ENCODE peak calls at places on chromosomes 1 and 21, in five cellular contexts. One of them, this sample, is unnamed.

GRCh38 chr1:96416111-96416595 is 305.4 kb upstream of the PTBP2 start:
- DNase-seq in activated CD4-positive, alpha-beta T cell treated with anti-CD3 and anti-CD28 coated beads, Interleukin-2, amount 10 ng/mL, durations not matched to agents 7 days and 5 days: no peak
- DNase-seq in anterior cingulate cortex: no peak
- DNase-seq in SK-N-SH: peak
- DNase-seq in NCI-H2081 treated with DMSO at 0.1 percent for 48 hours: no peak
- DNase-seq in this sample: no peak

GRCh38 chr21:16993416-16994044 is 519.3 kb upstream of the CXADR start:
- DNase-seq in SK-N-SH: no peak
- DNase-seq in anterior cingulate cortex: no peak
- DNase-seq in activated CD4-positive, alpha-beta T cell treated with anti-CD3 and anti-CD28 coated beads, Interleukin-2, amount 10 ng/mL, durations not matched to agents 7 days and 5 days: no peak
- DNase-seq in NCI-H2081 treated with DMSO at 0.1 percent for 48 hours: no peak
- DNase-seq in this sample: no peak

GRCh38 chr1:121538943-121539575 is 354.3 kb downstream of the SRGAP2C start:
- DNase-seq in anterior cingulate cortex: no peak
- DNase-seq in activated CD4-positive, alpha-beta T cell treated with anti-CD3 and anti-CD28 coated beads, Interleukin-2, amount 10 ng/mL, durations not matched to agents 7 days and 5 days: no peak
- DNase-seq in NCI-H2081 treated with DMSO at 0.1 percent for 48 hours: no peak
- DNase-seq in SK-N-SH: no peak
- DNase-seq in this sample: no peak

GRCh38 chr1:112807999-112808398 is 92.9 kb upstream of the PPM1J start:
- DNase-seq in NCI-H2081 treated with DMSO at 0.1 percent for 48 hours: no peak
- DNase-seq in activated CD4-positive, alpha-beta T cell treated with anti-CD3 and anti-CD28 coated beads, Interleukin-2, amount 10 ng/mL, durations not matched to agents 7 days and 5 days: no peak
- DNase-seq in anterior cingulate cortex: no peak
- DNase-seq in SK-N-SH: no peak
- DNase-seq in this sample: no peak

GRCh38 chr1:234782057-234782800 is 172.3 kb upstream of the IRF2BP2 start:
- DNase-seq in anterior cingulate cortex: no peak
- DNase-seq in activated CD4-positive, alpha-beta T cell treated with anti-CD3 and anti-CD28 coated beads, Interleukin-2, amount 10 ng/mL, durations not matched to agents 7 days and 5 days: no peak
- DNase-seq in SK-N-SH: no peak
- DNase-seq in NCI-H2081 treated with DMSO at 0.1 percent for 48 hours: no peak
- DNase-seq in this sample: no peak

GRCh38 chr1:175783126-175783722 is 39.8 kb upstream of the TNR start:
- DNase-seq in SK-N-SH: no peak
- DNase-seq in anterior cingulate cortex: no peak
- DNase-seq in NCI-H2081 treated with DMSO at 0.1 percent for 48 hours: no peak
- DNase-seq in activated CD4-positive, alpha-beta T cell treated with anti-CD3 and anti-CD28 coated beads, Interleukin-2, amount 10 ng/mL, durations not matched to agents 7 days and 5 days: no peak
- DNase-seq in this sample: no peak

GRCh38 chr1:215581896-215582295 is 14.8 kb downstream of the KCTD3 start:
- DNase-seq in activated CD4-positive, alpha-beta T cell treated with anti-CD3 and anti-CD28 coated beads, Interleukin-2, amount 10 ng/mL, durations not matched to agents 7 days and 5 days: no peak
- DNase-seq in SK-N-SH: no peak
- DNase-seq in NCI-H2081 treated with DMSO at 0.1 percent for 48 hours: no peak
- DNase-seq in anterior cingulate cortex: no peak
- DNase-seq in this sample: no peak

GRCh38 chr1:177246710-177247588 is 76.2 kb downstream of the BRINP2 start:
- DNase-seq in SK-N-SH: no peak
- DNase-seq in NCI-H2081 treated with DMSO at 0.1 percent for 48 hours: no peak
- DNase-seq in activated CD4-positive, alpha-beta T cell treated with anti-CD3 and anti-CD28 coated beads, Interleukin-2, amount 10 ng/mL, durations not matched to agents 7 days and 5 days: no peak
- DNase-seq in anterior cingulate cortex: no peak
- DNase-seq in this sample: no peak

GRCh38 chr1:163874070-163874469 is 552.3 kb downstream of the NUF2 start:
- DNase-seq in anterior cingulate cortex: no peak
- DNase-seq in activated CD4-positive, alpha-beta T cell treated with anti-CD3 and anti-CD28 coated beads, Interleukin-2, amount 10 ng/mL, durations not matched to agents 7 days and 5 days: no peak
- DNase-seq in SK-N-SH: peak
- DNase-seq in NCI-H2081 treated with DMSO at 0.1 percent for 48 hours: no peak
- DNase-seq in this sample: no peak

GRCh38 chr1:230087034-230087721 is 20.1 kb downstream of the GALNT2 start:
- DNase-seq in NCI-H2081 treated with DMSO at 0.1 percent for 48 hours: no peak
- DNase-seq in SK-N-SH: no peak
- DNase-seq in activated CD4-positive, alpha-beta T cell treated with anti-CD3 and anti-CD28 coated beads, Interleukin-2, amount 10 ng/mL, durations not matched to agents 7 days and 5 days: no peak
- DNase-seq in anterior cingulate cortex: no peak
- DNase-seq in this sample: no peak

This sample was measured in NCI-H1417 treated with DMSO at 0.1 percent for 48 hours.